ENCODE peak calls at places on chromosomes 7 and 10, in seven cellular contexts. V, T, W, Z, J, S and X are unnamed samples.

GRCh38 chr10:126568809-126569208 is 101.7 kb downstream of the C10orf90 start:
- DNase-seq in V (no peak), T (no peak), W (no peak), Z (no peak), J (no peak), S (no peak), X (no peak)

GRCh38 chr10:126928252-126928651 is 23.0 kb downstream of the DOCK1 start:
- DNase-seq in V (no peak), T (no peak), W (no peak), Z (no peak), J (no peak), S (no peak), X (no peak)

GRCh38 chr10:52566471-52567246 is 205.9 kb downstream of the MBL2 start:
- DNase-seq in V (no peak), T (peak; percentile 16), W (no peak), Z (no peak), J (peak; percentile 58), S (peak; percentile 35), X (no peak)

GRCh38 chr7:28112883-28113540 is 67.6 kb downstream of the JAZF1 start:
- DNase-seq in V (no peak), T (peak; percentile 4), W (no peak), Z (peak; percentile 50), J (peak; percentile 38), S (no peak), X (peak; percentile 69)

GRCh38 chr10:99394761-99395386 is 35.5 kb downstream of the GOT1 start:
- DNase-seq in V (no peak), T (no peak), W (no peak), Z (no peak), J (no peak), S (peak; percentile 46), X (no peak)

GRCh38 chr10:103998803-103999202 is 31.9 kb downstream of the SLK start:
- DNase-seq in V (no peak), T (no peak), W (no peak), Z (no peak), J (no peak), S (no peak), X (no peak)

GRCh38 chr7:158431941-158432347 is 155.7 kb downstream of the PTPRN2 start:
- DNase-seq in V (peak; percentile 41), T (peak; percentile 28), W (peak; percentile 32), Z (peak; percentile 39), J (peak; percentile 99), S (peak; percentile 51), X (peak; percentile 26)

GRCh38 chr10:122495406-122496340 is 34.3 kb downstream of the HTRA1 start:
- DNase-seq in V (no peak), T (no peak), W (no peak), Z (peak; percentile 81), J (peak; percentile 33), S (no peak), X (no peak)

GRCh38 chr7:118629898-118630469 is 405.5 kb downstream of the ANKRD7 start:
- DNase-seq in V (no peak), T (no peak), W (no peak), Z (no peak), J (no peak), S (no peak), X (no peak)

GRCh38 chr10:13503745-13504463 is 24.9 kb downstream of the BEND7 start:
- DNase-seq in V (no peak), T (no peak), W (no peak), Z (no peak), J (peak; percentile 70), S (peak; percentile 29), X (no peak)

GRCh38 chr7:55128693-55129394 is 110.0 kb downstream of the EGFR start:
- DNase-seq in V (peak; percentile 80), T (no peak), W (peak; percentile 58), Z (peak; percentile 54), J (peak; percentile 59), S (no peak), X (peak; percentile 66)

GRCh38 chr7:29641651-29642050 is 78.0 kb downstream of the PRR15 start:
- DNase-seq in V (no peak), T (no peak), W (no peak), Z (no peak), J (no peak), S (no peak), X (no peak)

GRCh38 chr7:111827863-111828504 is 265.7 kb upstream of the IMMP2L start:
- DNase-seq in V (no peak), T (no peak), W (no peak), Z (no peak), J (peak; percentile 65), S (peak; percentile 79), X (no peak)

GRCh38 chr10:78777466-78778256 is 291.1 kb upstream of the ZMIZ1 start:
- DNase-seq in V (peak; percentile 73), T (no peak), W (peak; percentile 57), Z (peak; percentile 79), J (no peak), S (no peak), X (peak; percentile 33)

GRCh38 chr10:78672898-78673297 is 395.9 kb upstream of the ZMIZ1 start:
- DNase-seq in V (no peak), T (no peak), W (no peak), Z (no peak), J (no peak), S (peak; percentile 14), X (no peak)

GRCh38 chr7:45389073-45389872 is 184.9 kb upstream of the ADCY1 start:
- DNase-seq in V (no peak), T (no peak), W (no peak), Z (no peak), J (no peak), S (no peak), X (no peak)

GRCh38 chr10:2097937-2098336 is 360.6 kb upstream of the ADARB2 start:
- DNase-seq in V (no peak), T (no peak), W (no peak), Z (no peak), J (no peak), S (no peak), X (no peak)

DNA sequence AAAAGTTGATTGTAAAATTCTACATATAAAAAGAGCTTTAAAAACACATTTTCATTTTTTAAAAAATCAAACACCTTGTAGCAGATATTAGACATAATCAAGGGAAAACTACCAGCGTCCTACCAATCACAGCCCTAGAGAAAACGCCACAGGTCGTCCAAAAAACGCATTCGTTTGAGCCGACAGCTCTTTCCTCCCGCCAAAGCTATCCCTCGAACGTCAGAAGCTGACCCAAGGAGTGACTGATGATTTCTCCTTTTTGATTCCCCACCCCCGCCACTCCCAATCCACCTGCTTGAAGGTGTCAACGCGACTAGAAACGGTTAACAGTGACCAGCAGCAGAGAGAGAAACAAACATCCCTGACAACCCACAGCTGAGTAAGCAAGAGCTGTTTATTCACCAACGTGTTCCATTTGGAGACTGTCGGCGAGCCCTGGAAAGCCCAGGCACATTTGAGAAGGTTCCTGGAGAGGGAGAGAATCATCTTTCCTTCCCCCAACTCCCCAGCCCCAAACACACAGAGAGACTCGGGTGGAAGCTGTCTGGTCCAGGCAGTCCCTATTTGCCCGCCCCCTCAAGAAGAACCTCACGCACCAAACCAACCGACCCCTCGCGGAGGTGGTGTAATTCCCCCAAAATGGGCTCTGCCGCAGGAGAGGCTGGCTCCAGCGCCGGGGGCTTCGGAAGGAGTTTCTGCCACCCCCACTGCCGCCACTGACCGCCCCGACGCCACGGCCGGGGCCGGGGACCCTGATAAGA is 622 bp downstream of the CPEB3 start:
- DNase-seq in V (peak; percentile 31), T (peak; percentile 23), W (no peak), Z (peak; percentile 46), J (peak; percentile 18), S (peak; percentile 54), X (peak; percentile 21)
- H3K27ac ChIP-seq in V (peak overlapping the region; percentile 97), T (peak overlapping the region; percentile 90), W (peak overlapping the region; percentile 98), Z (peak overlapping the region; percentile 93), J (peak overlapping the region; percentile 46), S (peak overlapping the region; percentile 58), X (peak overlapping the region; percentile 85)

DNA sequence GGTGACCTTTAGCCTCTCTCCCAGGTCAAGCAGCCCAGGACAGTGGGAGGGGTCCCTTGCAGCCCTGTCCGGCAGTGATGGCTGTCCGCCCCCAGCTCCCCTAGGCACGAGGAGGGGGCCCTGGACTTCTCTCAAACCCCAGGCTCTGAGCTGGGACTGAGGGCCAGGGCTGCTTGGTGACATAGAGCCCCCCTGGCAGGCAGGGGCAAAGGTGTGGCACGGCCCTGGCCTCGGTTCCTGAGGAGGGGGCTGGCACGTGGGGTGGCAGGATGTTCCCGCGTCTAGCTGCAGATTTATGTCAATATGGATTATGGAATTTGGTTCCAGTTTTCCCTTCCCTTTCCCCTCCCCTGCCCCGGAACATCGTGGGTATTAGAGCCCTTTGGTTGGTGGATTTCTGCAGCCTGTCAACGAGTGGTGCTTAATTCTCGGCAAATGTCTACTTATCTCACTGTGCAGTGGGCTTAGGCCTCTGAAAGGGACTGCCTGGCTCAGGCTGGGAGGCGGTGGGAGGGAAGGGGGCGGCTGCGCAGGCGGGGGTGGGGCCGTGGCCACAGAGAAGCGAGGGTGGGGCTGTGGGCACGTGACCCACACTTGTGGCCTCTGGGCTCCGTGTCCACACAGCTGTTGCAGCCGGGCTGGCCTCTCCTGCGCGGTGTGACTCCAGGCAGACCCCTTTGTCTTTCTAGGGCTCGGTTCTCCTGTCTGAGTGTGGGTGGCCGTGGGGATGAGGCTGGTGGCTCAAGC is 19.3 kb downstream of the UNCX start:
- DNase-seq in V (no peak), T (no peak), W (no peak), Z (no peak), J (no peak), S (no peak), X (no peak)
- H3K27me3 ChIP-seq in V (peaks cover 100% of the 10 kb centered on the region), T (peaks cover 21% of the 10 kb centered on the region), W (peaks cover 98% of the 10 kb centered on the region), Z (peaks cover 7% of the 10 kb centered on the region), J (peaks cover 62% of the 10 kb centered on the region), S (peaks cover 59% of the 10 kb centered on the region), X (peaks cover 100% of the 10 kb centered on the region)

GRCh38 chr7:115349635-115350034 is 427.7 kb downstream of the MDFIC start:
- DNase-seq in V (no peak), T (no peak), W (no peak), Z (no peak), J (no peak), S (no peak), X (no peak)

GRCh38 chr7:115340828-115341227 is 418.9 kb downstream of the MDFIC start:
- DNase-seq in V (no peak), T (no peak), W (no peak), Z (no peak), J (peak; percentile 91), S (peak; percentile 93), X (no peak)

GRCh38 chr7:115350764-115351163 is 428.9 kb downstream of the MDFIC start:
- DNase-seq in V (no peak), T (no peak), W (no peak), Z (no peak), J (no peak), S (no peak), X (no peak)

GRCh38 chr7:115352375-115352774 is 430.5 kb downstream of the MDFIC start:
- DNase-seq in V (no peak), T (no peak), W (no peak), Z (no peak), J (peak; percentile 70), S (peak; percentile 85), X (no peak)

GRCh38 chr7:115346685-115347084 is 424.8 kb downstream of the MDFIC start:
- DNase-seq in V (no peak), T (no peak), W (no peak), Z (no peak), J (no peak), S (no peak), X (no peak)
- H3K27ac ChIP-seq in V (no peak overlapping the region), T (no peak overlapping the region), W (no peak overlapping the region), Z (no peak overlapping the region), J (no peak overlapping the region), S (no peak overlapping the region), X (no peak overlapping the region)

DNA sequence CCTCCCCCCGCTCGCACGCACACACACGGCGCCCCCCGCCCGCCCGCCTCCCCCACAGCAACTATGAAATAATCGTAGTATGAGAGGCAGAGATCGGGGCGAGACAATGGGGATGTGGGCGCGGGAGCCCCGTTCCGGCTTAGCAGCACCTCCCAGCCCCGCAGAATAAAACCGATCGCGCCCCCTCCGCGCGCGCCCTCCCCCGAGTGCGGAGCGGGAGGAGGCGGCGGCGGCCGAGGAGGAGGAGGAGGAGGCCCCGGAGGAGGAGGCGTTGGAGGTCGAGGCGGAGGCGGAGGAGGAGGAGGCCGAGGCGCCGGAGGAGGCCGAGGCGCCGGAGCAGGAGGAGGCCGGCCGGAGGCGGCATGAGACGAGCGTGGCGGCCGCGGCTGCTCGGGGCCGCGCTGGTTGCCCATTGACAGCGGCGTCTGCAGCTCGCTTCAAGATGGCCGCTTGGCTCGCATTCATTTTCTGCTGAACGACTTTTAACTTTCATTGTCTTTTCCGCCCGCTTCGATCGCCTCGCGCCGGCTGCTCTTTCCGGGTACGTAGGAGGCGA is 335 bp downstream of the BMI1 start:
- DNase-seq in V (peak; percentile 72), T (peak; percentile 35), W (peak; percentile 77), Z (peak; percentile 53), J (peak; percentile 60), S (peak; percentile 73), X (peak; percentile 42)
- H3K27me3 ChIP-seq in V (peaks cover 26% of the 10 kb centered on the region), T (no peaks in the 10 kb centered on the region), W (no peaks in the 10 kb centered on the region), Z (no peaks in the 10 kb centered on the region), J (peaks cover 11% of the 10 kb centered on the region), S (peaks cover 12% of the 10 kb centered on the region), X (no peaks in the 10 kb centered on the region)